ENCODE peak calls at places on chromosomes 7 and 10, in four cellular contexts. K is fibroblast of the aortic adventitia, U is K562, A is HTR-8/SVneo. Y is an unnamed sample.

GRCh38 chr7:140200102-140200989 is 23.6 kb upstream of the KDM7A start:
- DNase-seq in K (peak), U (peak), A (no peak), Y (no peak)

GRCh38 chr10:86481761-86482160 is 39.8 kb downstream of the WAPL start:
- DNase-seq in K (no peak), U (no peak), A (no peak), Y (no peak)

GRCh38 chr10:35607475-35608316 is 2.6 kb downstream of the GJD4 start:
- DNase-seq in K (peak), U (no peak), A (no peak), Y (no peak)

GRCh38 chr7:117582219-117582704 is 102.4 kb downstream of the CFTR start:
- DNase-seq in K (peak), U (no peak), A (peak), Y (no peak)

GRCh38 chr7:132735476-132735875 is 159.2 kb upstream of the PLXNA4 start:
- DNase-seq in K (no peak), U (no peak), A (no peak), Y (no peak)

GRCh38 chr10:62806246-62806645 is 1.7 kb downstream of the ADO start:
- DNase-seq in K (no peak), U (no peak), A (no peak), Y (peak)

GRCh38 chr7:4307645-4308590 is 374.2 kb upstream of the FOXK1 start:
- DNase-seq in K (no peak), U (no peak), A (no peak), Y (no peak)

GRCh38 chr7:99557196-99557607 is 1.2 kb upstream of the ZNF655 start:
- DNase-seq in K (no peak), U (peak), A (no peak), Y (no peak)

GRCh38 chr7:142323706-142324105 is 65.8 kb upstream of the PRSS58 start:
- DNase-seq in K (no peak), U (peak), A (no peak), Y (peak)

GRCh38 chr7:94418851-94419250 is 24.2 kb downstream of the COL1A2 start:
- DNase-seq in K (peak), U (no peak), A (no peak), Y (no peak)

GRCh38 chr10:85995791-85996190 is 370.8 kb downstream of the GRID1 start:
- DNase-seq in K (no peak), U (no peak), A (no peak), Y (peak)

GRCh38 chr10:118721005-118721876 is 33.5 kb downstream of the CACUL1 start:
- DNase-seq in K (peak), U (peak), A (peak), Y (peak)

GRCh38 chr10:21171197-21171935 is 274.3 kb upstream of the NEBL start:
- DNase-seq in K (no peak), U (peak), A (no peak), Y (peak)

GRCh38 chr10:121667948-121668335 is 69.7 kb upstream of the FGFR2 start:
- DNase-seq in K (no peak), U (no peak), A (no peak), Y (no peak)

GRCh38 chr7:114405427-114405826 is 9.2 kb upstream of the FOXP2 start:
- DNase-seq in K (peak), U (no peak), A (no peak), Y (no peak)

GRCh38 chr10:132540456-132540855 is 2.9 kb downstream of the INPP5A start:
- DNase-seq in K (peak), U (no peak), A (no peak), Y (no peak)

GRCh38 chr7:99562832-99563231 is 4.4 kb downstream of the ZNF655 start:
- DNase-seq in K (peak), U (peak), A (peak), Y (peak)

GRCh38 chr7:75650062-75650461 is 88.7 kb downstream of the HIP1 start:
- DNase-seq in K (no peak), U (no peak), A (no peak), Y (no peak)

GRCh38 chr10:102009801-102010425 is 46.1 kb downstream of the ARMH3 start:
- DNase-seq in K (peak), U (no peak), A (peak), Y (peak)

GRCh38 chr10:33421789-33422188 is 87.3 kb upstream of the NRP1 start:
- DNase-seq in K (peak), U (no peak), A (peak), Y (no peak)

GRCh38 chr10:3172081-3172445 is 519 bp downstream of the PITRM1 start:
- DNase-seq in K (peak), U (no peak), A (peak), Y (peak)

GRCh38 chr10:4120454-4120853 is 335.4 kb upstream of the KLF6 start:
- DNase-seq in K (no peak), U (no peak), A (no peak), Y (no peak)

GRCh38 chr7:44639701-44640321 is 33.4 kb downstream of the OGDH start:
- DNase-seq in K (peak), U (no peak), A (peak), Y (no peak)

GRCh38 chr10:53209941-53210611 is 437.5 kb upstream of the MBL2 start:
- DNase-seq in K (peak), U (no peak), A (peak), Y (peak)

GRCh38 chr7:28536259-28536658 is 123.9 kb downstream of the CREB5 start:
- DNase-seq in K (peak), U (no peak), A (peak), Y (no peak)

GRCh38 chr7:139683137-139683871 is 94.5 kb downstream of the HIPK2 start:
- DNase-seq in K (peak), U (peak), A (no peak), Y (no peak)

GRCh38 chr10:8946451-8946850 is 892.0 kb downstream of the GATA3 start:
- DNase-seq in K (no peak), U (no peak), A (no peak), Y (no peak)

GRCh38 chr10:29039659-29040309 is 249.1 kb upstream of the LYZL1 start:
- DNase-seq in K (peak), U (no peak), A (peak), Y (no peak)

GRCh38 chr7:38630720-38631673 is at the start of gene AMPH:
- DNase-seq in K (peak), U (peak), A (no peak), Y (no peak)

GRCh38 chr7:106405697-106406141 is 120.9 kb upstream of the NAMPT start:
- DNase-seq in K (no peak), U (no peak), A (no peak), Y (no peak)

GRCh38 chr7:122143376-122143750 is 686 bp downstream of the AASS start:
- DNase-seq in K (peak), U (no peak), A (no peak), Y (peak)

GRCh38 chr10:4770766-4771553 is 55.0 kb upstream of the AKR1E2 start:
- DNase-seq in K (peak), U (no peak), A (peak), Y (peak)

GRCh38 chr7:132575336-132575986 is 809 bp downstream of the PLXNA4 start:
- DNase-seq in K (peak), U (no peak), A (no peak), Y (no peak)

GRCh38 chr10:572066-572465 is 117.4 kb downstream of the DIP2C start:
- DNase-seq in K (no peak), U (no peak), A (no peak), Y (no peak)

GRCh38 chr7:40879941-40880558 is 745.2 kb downstream of the SUGCT start:
- DNase-seq in K (peak), U (no peak), A (no peak), Y (no peak)

GRCh38 chr7:43449577-43449976 is 133.3 kb upstream of the STK17A start:
- DNase-seq in K (no peak), U (no peak), A (no peak), Y (no peak)

GRCh38 chr10:105785721-105786120 is 1144.6 kb downstream of the SORCS3 start:
- DNase-seq in K (no peak), U (no peak), A (no peak), Y (no peak)

GRCh38 chr7:20269726-20270125 is 52.5 kb upstream of the MACC1 start:
- DNase-seq in K (peak), U (no peak), A (no peak), Y (no peak)

GRCh38 chr10:120039826-120040225 is 147.3 kb downstream of the SEC23IP start:
- DNase-seq in K (no peak), U (no peak), A (no peak), Y (no peak)

Y was measured in erythroblast.